ENCODE peak calls at places on chromosomes 5 and 9, in five cellular contexts. One of them, this sample, is unnamed.

GRCh38 chr9:96031366-96031824 is 155.9 kb downstream of the ERCC6L2 start:
- DNase-seq in SJCRH30: peak
- DNase-seq in nephron progenitor cell: no peak
- DNase-seq in BE2C: peak
- DNase-seq in fibroblast of pulmonary artery: no peak
- DNase-seq in this sample: no peak

GRCh38 chr5:34522599-34523381 is 133.3 kb upstream of the RAI14 start:
- DNase-seq in SJCRH30: peak
- DNase-seq in nephron progenitor cell: peak
- DNase-seq in BE2C: peak
- DNase-seq in fibroblast of pulmonary artery: peak
- DNase-seq in this sample: peak

GRCh38 chr9:135906291-135907005 is 898 bp downstream of the CAMSAP1 start:
- DNase-seq in SJCRH30: no peak
- DNase-seq in nephron progenitor cell: no peak
- DNase-seq in BE2C: no peak
- DNase-seq in fibroblast of pulmonary artery: peak
- DNase-seq in this sample: no peak

GRCh38 chr9:29640507-29640906 is 2067.2 kb upstream of the C9orf72 start:
- DNase-seq in SJCRH30: no peak
- DNase-seq in nephron progenitor cell: no peak
- DNase-seq in BE2C: no peak
- DNase-seq in fibroblast of pulmonary artery: no peak
- DNase-seq in this sample: no peak

GRCh38 chr5:76737846-76738245 is 21.9 kb downstream of the F2R start:
- DNase-seq in SJCRH30: no peak
- DNase-seq in nephron progenitor cell: no peak
- DNase-seq in BE2C: no peak
- DNase-seq in fibroblast of pulmonary artery: no peak
- DNase-seq in this sample: no peak

GRCh38 chr5:15938961-15939360 is 240.6 kb downstream of the MARCHF11 start:
- DNase-seq in SJCRH30: no peak
- DNase-seq in nephron progenitor cell: no peak
- DNase-seq in BE2C: no peak
- DNase-seq in fibroblast of pulmonary artery: peak
- DNase-seq in this sample: peak

GRCh38 chr5:156819967-156820581 is 30.0 kb upstream of the PPP1R2B start:
- DNase-seq in SJCRH30: no peak
- DNase-seq in nephron progenitor cell: no peak
- DNase-seq in BE2C: no peak
- DNase-seq in fibroblast of pulmonary artery: no peak
- DNase-seq in this sample: no peak

GRCh38 chr5:93580387-93581100 is 475 bp downstream of the NR2F1-AS1 start:
- DNase-seq in SJCRH30: peak
- DNase-seq in nephron progenitor cell: no peak
- DNase-seq in BE2C: peak
- DNase-seq in fibroblast of pulmonary artery: peak
- DNase-seq in this sample: no peak

GRCh38 chr5:14587143-14587542 is 5.6 kb downstream of the OTULINL start:
- DNase-seq in SJCRH30: no peak
- DNase-seq in nephron progenitor cell: no peak
- DNase-seq in BE2C: no peak
- DNase-seq in fibroblast of pulmonary artery: no peak
- DNase-seq in this sample: no peak

GRCh38 chr9:104304925-104305324 is 199.1 kb upstream of the OR13F1 start:
- DNase-seq in SJCRH30: no peak
- DNase-seq in nephron progenitor cell: no peak
- DNase-seq in BE2C: no peak
- DNase-seq in fibroblast of pulmonary artery: no peak
- DNase-seq in this sample: no peak

GRCh38 chr5:181263633-181264032 is 2.7 kb upstream of the TRIM52 start:
- DNase-seq in SJCRH30: no peak
- DNase-seq in nephron progenitor cell: no peak
- DNase-seq in BE2C: no peak
- DNase-seq in fibroblast of pulmonary artery: no peak
- DNase-seq in this sample: no peak

GRCh38 chr5:66744040-66744439 is 147.8 kb downstream of the MAST4 start:
- DNase-seq in SJCRH30: no peak
- DNase-seq in nephron progenitor cell: no peak
- DNase-seq in BE2C: peak
- DNase-seq in fibroblast of pulmonary artery: peak
- DNase-seq in this sample: no peak

GRCh38 chr5:41738695-41739354 is 131.4 kb downstream of the OXCT1 start:
- DNase-seq in SJCRH30: no peak
- DNase-seq in nephron progenitor cell: no peak
- DNase-seq in BE2C: no peak
- DNase-seq in fibroblast of pulmonary artery: peak
- DNase-seq in this sample: no peak

GRCh38 chr5:135033026-135033861 is 784 bp downstream of the PITX1 start:
- DNase-seq in SJCRH30: peak
- DNase-seq in nephron progenitor cell: peak
- DNase-seq in BE2C: peak
- DNase-seq in fibroblast of pulmonary artery: peak
- DNase-seq in this sample: no peak

GRCh38 chr5:141668601-141669265 is 13.3 kb downstream of the ARAP3 start:
- DNase-seq in SJCRH30: no peak
- DNase-seq in nephron progenitor cell: no peak
- DNase-seq in BE2C: no peak
- DNase-seq in fibroblast of pulmonary artery: no peak
- DNase-seq in this sample: no peak

GRCh38 chr9:129140397-129141065 is 29.3 kb downstream of the PTPA start:
- DNase-seq in SJCRH30: peak
- DNase-seq in nephron progenitor cell: peak
- DNase-seq in BE2C: peak
- DNase-seq in fibroblast of pulmonary artery: peak
- DNase-seq in this sample: no peak

GRCh38 chr5:179805529-179806249 is 977 bp downstream of the MGAT4B start:
- DNase-seq in SJCRH30: no peak
- DNase-seq in nephron progenitor cell: peak
- DNase-seq in BE2C: no peak
- DNase-seq in fibroblast of pulmonary artery: no peak
- DNase-seq in this sample: no peak

GRCh38 chr9:110952018-110952864 is 86.0 kb downstream of the LPAR1 start:
- DNase-seq in SJCRH30: no peak
- DNase-seq in nephron progenitor cell: no peak
- DNase-seq in BE2C: no peak
- DNase-seq in fibroblast of pulmonary artery: no peak
- DNase-seq in this sample: no peak

GRCh38 chr5:171306141-171306540 is 2.9 kb upstream of the TLX3 start:
- DNase-seq in SJCRH30: no peak
- DNase-seq in nephron progenitor cell: no peak
- DNase-seq in BE2C: no peak
- DNase-seq in fibroblast of pulmonary artery: no peak
- DNase-seq in this sample: no peak

GRCh38 chr5:41856644-41857491 is 13.4 kb downstream of the OXCT1 start:
- DNase-seq in SJCRH30: peak
- DNase-seq in nephron progenitor cell: peak
- DNase-seq in BE2C: peak
- DNase-seq in fibroblast of pulmonary artery: peak
- DNase-seq in this sample: no peak

GRCh38 chr9:92151691-92152393 is 36.6 kb upstream of the SPTLC1 start:
- DNase-seq in SJCRH30: no peak
- DNase-seq in nephron progenitor cell: no peak
- DNase-seq in BE2C: peak
- DNase-seq in fibroblast of pulmonary artery: peak
- DNase-seq in this sample: peak

This sample was measured in skeletal muscle cell.